ENCODE peak calls at places on chromosomes 16 and 17, in five cellular contexts. One of them, this sample, is unnamed.

GRCh38 chr16:66905633-66906539 is 12.8 kb downstream of the CDH16 start:
- DNase-seq in GM23338: peak; percentile 63
- DNase-seq in naive thymus-derived CD4-positive, alpha-beta T cell: no peak
- DNase-seq in pancreas: no peak
- DNase-seq in aorta: peak; percentile 69
- DNase-seq in this sample: peak; percentile 59

GRCh38 chr17:82297804-82298537 is 19.4 kb downstream of the CD7 start:
- DNase-seq in GM23338: peak; percentile 44
- DNase-seq in naive thymus-derived CD4-positive, alpha-beta T cell: peak; percentile 87
- DNase-seq in pancreas: peak; percentile 94
- DNase-seq in aorta: peak; percentile 95
- DNase-seq in this sample: no peak

GRCh38 chr16:83928341-83929055 is 24.5 kb upstream of the OSGIN1 start:
- DNase-seq in GM23338: no peak
- DNase-seq in naive thymus-derived CD4-positive, alpha-beta T cell: no peak
- DNase-seq in pancreas: no peak
- DNase-seq in aorta: no peak
- DNase-seq in this sample: peak; percentile 48

GRCh38 chr16:50718761-50719400 is 23.0 kb upstream of the CYLD start:
- DNase-seq in GM23338: no peak
- DNase-seq in naive thymus-derived CD4-positive, alpha-beta T cell: no peak
- DNase-seq in pancreas: no peak
- DNase-seq in aorta: no peak
- DNase-seq in this sample: no peak

GRCh38 chr17:40178021-40178601 is 841 bp downstream of the RAPGEFL1 start:
- DNase-seq in GM23338: peak; percentile 78
- DNase-seq in naive thymus-derived CD4-positive, alpha-beta T cell: no peak
- DNase-seq in pancreas: peak; percentile 63
- DNase-seq in aorta: no peak
- DNase-seq in this sample: no peak

GRCh38 chr16:86424413-86424812 is 85.9 kb upstream of the FOXF1 start:
- DNase-seq in GM23338: peak; percentile 38
- DNase-seq in naive thymus-derived CD4-positive, alpha-beta T cell: no peak
- DNase-seq in pancreas: no peak
- DNase-seq in aorta: no peak
- DNase-seq in this sample: no peak

GRCh38 chr16:20774703-20775362 is 11.0 kb downstream of the ACSM3 start:
- DNase-seq in GM23338: peak; percentile 92
- DNase-seq in naive thymus-derived CD4-positive, alpha-beta T cell: peak; percentile 54
- DNase-seq in pancreas: peak; percentile 83
- DNase-seq in aorta: no peak
- DNase-seq in this sample: peak; percentile 75

GRCh38 chr16:23365602-23366240 is 63.6 kb downstream of the SCNN1B start:
- DNase-seq in GM23338: peak; percentile 25
- DNase-seq in naive thymus-derived CD4-positive, alpha-beta T cell: no peak
- DNase-seq in pancreas: no peak
- DNase-seq in aorta: no peak
- DNase-seq in this sample: no peak

GRCh38 chr17:51228177-51228576 is 31.7 kb downstream of the MBTD1 start:
- DNase-seq in GM23338: no peak
- DNase-seq in naive thymus-derived CD4-positive, alpha-beta T cell: no peak
- DNase-seq in pancreas: no peak
- DNase-seq in aorta: no peak
- DNase-seq in this sample: no peak

GRCh38 chr17:56549501-56549900 is 44.0 kb upstream of the NOG start:
- DNase-seq in GM23338: no peak
- DNase-seq in naive thymus-derived CD4-positive, alpha-beta T cell: no peak
- DNase-seq in pancreas: no peak
- DNase-seq in aorta: no peak
- DNase-seq in this sample: no peak

GRCh38 chr16:66587881-66588600 is 8.8 kb downstream of the CMTM2 start:
- DNase-seq in GM23338: no peak
- DNase-seq in naive thymus-derived CD4-positive, alpha-beta T cell: no peak
- DNase-seq in pancreas: no peak
- DNase-seq in aorta: no peak
- DNase-seq in this sample: no peak

GRCh38 chr16:1791256-1791942 is 2.1 kb downstream of the IGFALS start:
- DNase-seq in GM23338: peak; percentile 28
- DNase-seq in naive thymus-derived CD4-positive, alpha-beta T cell: no peak
- DNase-seq in pancreas: no peak
- DNase-seq in aorta: peak; percentile 73
- DNase-seq in this sample: no peak

GRCh38 chr16:75074920-75075687 is 41.5 kb downstream of the LDHD start:
- DNase-seq in GM23338: no peak
- DNase-seq in naive thymus-derived CD4-positive, alpha-beta T cell: peak; percentile 71
- DNase-seq in pancreas: no peak
- DNase-seq in aorta: no peak
- DNase-seq in this sample: no peak

GRCh38 chr17:48522990-48523389 is 7.8 kb downstream of the HOXB1 start:
- DNase-seq in GM23338: no peak
- DNase-seq in naive thymus-derived CD4-positive, alpha-beta T cell: no peak
- DNase-seq in pancreas: no peak
- DNase-seq in aorta: no peak
- DNase-seq in this sample: no peak

GRCh38 chr17:67759355-67760171 is 41.8 kb downstream of the NOL11 start:
- DNase-seq in GM23338: no peak
- DNase-seq in naive thymus-derived CD4-positive, alpha-beta T cell: no peak
- DNase-seq in pancreas: no peak
- DNase-seq in aorta: peak; percentile 57
- DNase-seq in this sample: no peak

GRCh38 chr16:66262253-66263167 is 104.0 kb upstream of the CDH5 start:
- DNase-seq in GM23338: no peak
- DNase-seq in naive thymus-derived CD4-positive, alpha-beta T cell: no peak
- DNase-seq in pancreas: no peak
- DNase-seq in aorta: peak; percentile 69
- DNase-seq in this sample: no peak

GRCh38 chr16:24511174-24511573 is 28.2 kb upstream of the RBBP6 start:
- DNase-seq in GM23338: no peak
- DNase-seq in naive thymus-derived CD4-positive, alpha-beta T cell: no peak
- DNase-seq in pancreas: no peak
- DNase-seq in aorta: no peak
- DNase-seq in this sample: no peak

GRCh38 chr17:48427598-48427997 is 2.4 kb downstream of the SKAP1 start:
- DNase-seq in GM23338: no peak
- DNase-seq in naive thymus-derived CD4-positive, alpha-beta T cell: peak; percentile 59
- DNase-seq in pancreas: no peak
- DNase-seq in aorta: no peak
- DNase-seq in this sample: no peak

GRCh38 chr17:61040666-61041065 is 359.0 kb upstream of the TBX2 start:
- DNase-seq in GM23338: no peak
- DNase-seq in naive thymus-derived CD4-positive, alpha-beta T cell: no peak
- DNase-seq in pancreas: no peak
- DNase-seq in aorta: no peak
- DNase-seq in this sample: no peak

GRCh38 chr17:51692917-51693316 is 432.6 kb downstream of the UTP18 start:
- DNase-seq in GM23338: no peak
- DNase-seq in naive thymus-derived CD4-positive, alpha-beta T cell: no peak
- DNase-seq in pancreas: no peak
- DNase-seq in aorta: no peak
- DNase-seq in this sample: no peak

GRCh38 chr16:77807-78443 is at the start of gene MPG:
- DNase-seq in GM23338: peak; percentile 77
- DNase-seq in naive thymus-derived CD4-positive, alpha-beta T cell: peak; percentile 94
- DNase-seq in pancreas: peak; percentile 94
- DNase-seq in aorta: peak; percentile 96
- DNase-seq in this sample: peak; percentile 88

GRCh38 chr16:70635356-70636016 is 10.9 kb upstream of the IL34 start:
- DNase-seq in GM23338: peak; percentile 40
- DNase-seq in naive thymus-derived CD4-positive, alpha-beta T cell: no peak
- DNase-seq in pancreas: no peak
- DNase-seq in aorta: no peak
- DNase-seq in this sample: no peak

GRCh38 chr17:5123343-5124124 is 7.7 kb downstream of the USP6 start:
- DNase-seq in GM23338: no peak
- DNase-seq in naive thymus-derived CD4-positive, alpha-beta T cell: no peak
- DNase-seq in pancreas: peak; percentile 49
- DNase-seq in aorta: peak; percentile 55
- DNase-seq in this sample: no peak

GRCh38 chr17:61402073-61402541 is 2.5 kb downstream of the TBX2 start:
- DNase-seq in GM23338: no peak
- DNase-seq in naive thymus-derived CD4-positive, alpha-beta T cell: no peak
- DNase-seq in pancreas: peak; percentile 44
- DNase-seq in aorta: no peak
- DNase-seq in this sample: no peak

GRCh38 chr16:89413811-89414585 is 76.4 kb downstream of the ANKRD11 start:
- DNase-seq in GM23338: no peak
- DNase-seq in naive thymus-derived CD4-positive, alpha-beta T cell: no peak
- DNase-seq in pancreas: no peak
- DNase-seq in aorta: no peak
- DNase-seq in this sample: no peak
- H3K4me1 ChIP-seq in GM23338: peaks cover 50% of the 10 kb centered on the region
- H3K4me1 ChIP-seq in naive thymus-derived CD4-positive, alpha-beta T cell: peaks cover 54% of the 10 kb centered on the region
- H3K4me1 ChIP-seq in pancreas: peaks cover 43% of the 10 kb centered on the region
- H3K4me1 ChIP-seq in aorta: no peaks in the 10 kb centered on the region
- H3K4me1 ChIP-seq in this sample: peaks cover 60% of the 10 kb centered on the region

DNA sequence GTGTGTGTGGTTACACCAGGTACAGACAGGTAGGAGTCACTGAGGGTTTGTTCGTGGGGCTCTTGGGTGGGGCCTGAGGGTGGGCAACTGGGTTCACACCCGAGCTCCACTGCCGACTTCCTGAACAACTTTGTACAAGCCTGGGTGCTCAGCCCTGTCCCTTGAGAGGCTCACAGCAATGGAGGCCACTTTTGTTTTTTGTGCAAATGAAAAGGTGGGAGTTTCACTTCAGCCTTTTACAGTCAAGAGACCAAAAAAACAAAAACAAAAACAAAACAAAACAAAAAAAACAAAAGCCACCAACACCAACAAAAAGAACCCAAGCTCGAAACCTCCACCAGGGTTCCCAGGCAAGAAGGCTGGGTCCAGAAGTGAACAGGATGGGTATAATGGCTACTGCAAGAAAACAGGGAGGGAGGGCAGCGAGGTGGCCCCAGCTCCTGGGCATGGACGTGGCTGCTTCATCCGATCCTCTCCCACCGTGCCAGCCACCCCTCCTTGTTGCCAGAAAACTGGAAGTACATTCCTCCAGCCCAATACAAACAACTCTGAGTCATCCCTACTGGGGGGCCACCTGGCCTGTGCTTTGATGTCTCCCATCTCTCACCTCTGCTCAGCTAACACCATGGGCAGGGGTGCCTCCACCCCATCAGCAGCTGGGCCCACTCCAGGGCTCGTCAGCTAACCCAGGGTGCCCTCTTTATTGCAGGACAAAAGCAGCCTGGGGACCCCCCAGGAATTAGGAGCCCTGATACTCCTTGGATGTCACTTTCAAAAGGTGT is 2.1 kb downstream of the RHBDF2 start:
- DNase-seq in GM23338: no peak
- DNase-seq in naive thymus-derived CD4-positive, alpha-beta T cell: no peak
- DNase-seq in pancreas: no peak
- DNase-seq in aorta: no peak
- DNase-seq in this sample: peak; percentile 32
- H3K4me3 ChIP-seq in GM23338: no peak overlapping the region
- H3K4me3 ChIP-seq in naive thymus-derived CD4-positive, alpha-beta T cell: peak overlapping the region; percentile 9
- H3K4me3 ChIP-seq in pancreas: no peak overlapping the region
- H3K4me3 ChIP-seq in aorta: no peak overlapping the region
- H3K4me3 ChIP-seq in this sample: no peak overlapping the region

DNA sequence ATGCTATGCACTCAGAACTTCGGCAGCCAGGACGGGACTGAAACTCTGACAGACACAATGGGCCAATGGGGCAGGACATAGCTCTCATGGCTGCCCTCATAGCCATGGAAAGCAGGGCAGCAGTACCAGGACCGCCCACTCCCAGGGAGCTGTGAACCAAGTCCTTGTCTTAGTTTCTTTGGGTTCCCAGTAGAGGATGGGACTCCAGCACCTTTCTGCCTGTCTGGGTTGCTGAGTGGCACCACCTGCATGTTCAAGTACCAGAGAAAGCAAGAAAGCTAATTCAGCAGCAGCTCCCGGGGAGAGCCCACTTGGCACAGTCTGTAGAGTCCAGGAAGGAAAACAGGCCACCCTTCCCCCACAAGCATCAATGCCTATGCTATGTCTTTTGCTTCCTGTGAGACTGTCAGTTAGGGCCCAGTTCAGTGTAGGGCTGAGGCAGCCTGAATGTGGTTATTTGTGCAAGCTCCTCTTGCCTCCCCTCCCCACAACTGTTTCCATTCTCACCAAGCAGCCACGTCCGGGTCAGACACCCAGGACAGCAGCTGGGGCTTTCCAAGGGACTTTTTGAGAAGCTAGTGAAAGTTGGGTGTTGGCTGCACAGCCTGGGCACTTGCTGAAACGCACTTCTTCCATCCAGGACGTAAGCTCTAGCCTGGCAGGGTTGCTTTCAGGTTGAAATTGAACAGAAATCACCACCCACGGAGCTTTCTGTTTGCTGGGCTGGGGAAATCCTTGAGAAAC is 7.8 kb downstream of the SUPT4H1 start:
- DNase-seq in GM23338: no peak
- DNase-seq in naive thymus-derived CD4-positive, alpha-beta T cell: peak; percentile 88
- DNase-seq in pancreas: peak; percentile 45
- DNase-seq in aorta: peak; percentile 65
- DNase-seq in this sample: no peak
- H3K4me1 ChIP-seq in GM23338: peaks cover 6% of the 10 kb centered on the region
- H3K4me1 ChIP-seq in naive thymus-derived CD4-positive, alpha-beta T cell: peaks cover 72% of the 10 kb centered on the region
- H3K4me1 ChIP-seq in pancreas: no peaks in the 10 kb centered on the region
- H3K4me1 ChIP-seq in aorta: no peaks in the 10 kb centered on the region
- H3K4me1 ChIP-seq in this sample: peaks cover 2% of the 10 kb centered on the region

DNA sequence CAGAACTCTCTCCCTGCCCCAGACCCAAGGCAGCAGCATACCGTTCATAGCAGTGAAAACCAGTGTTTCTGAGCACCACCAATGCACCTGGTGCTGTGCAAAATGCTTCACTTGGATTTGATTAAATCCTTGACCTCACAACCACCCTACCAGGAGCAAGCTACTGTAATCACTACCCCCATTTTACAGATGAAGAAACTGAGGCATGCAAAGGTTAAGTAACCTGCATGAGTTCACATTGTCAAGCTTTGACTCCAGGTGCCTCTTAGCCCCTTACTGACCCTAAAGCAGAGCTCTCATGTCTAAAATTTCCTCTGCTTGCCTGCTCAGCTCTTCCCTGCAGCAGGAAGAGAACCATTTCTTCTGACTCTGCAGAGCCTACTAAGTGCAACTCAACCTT is 34.2 kb upstream of the GOSR2 start:
- DNase-seq in GM23338: no peak
- DNase-seq in naive thymus-derived CD4-positive, alpha-beta T cell: no peak
- DNase-seq in pancreas: no peak
- DNase-seq in aorta: no peak
- DNase-seq in this sample: no peak
- H3K4me3 ChIP-seq in GM23338: no peak overlapping the region
- H3K4me3 ChIP-seq in naive thymus-derived CD4-positive, alpha-beta T cell: no peak overlapping the region
- H3K4me3 ChIP-seq in pancreas: no peak overlapping the region
- H3K4me3 ChIP-seq in aorta: no peak overlapping the region
- H3K4me3 ChIP-seq in this sample: no peak overlapping the region